ENCODE peak calls at places on chromosomes 1 and 21, in nine cellular contexts. B is IMR-90; S is heart left ventricle; D is uterus; C is psoas muscle; G is pancreas; H is effector memory CD4-positive, alpha-beta T cell; W is left ventricle myocardium inferior; O is HCT116. F is an unnamed sample.

GRCh38 chr1:235558783-235559182 is 54.5 kb upstream of the B3GALNT2 start:
- DNase-seq in B (no peak), S (no peak), D (no peak), C (no peak), G (no peak), H (no peak), W (no peak), O (no peak), F (no peak)

GRCh38 chr1:194056169-194056568 is 869.8 kb upstream of the B3GALT2 start:
- DNase-seq in B (no peak), S (no peak), D (no peak), C (no peak), G (no peak), H (no peak), W (no peak), O (no peak), F (no peak)

GRCh38 chr21:45224189-45224938 is 63.3 kb downstream of the POFUT2 start:
- DNase-seq in B (peak; percentile 52), S (no peak), D (no peak), C (no peak), G (peak; percentile 41), H (peak; percentile 63), W (no peak), O (no peak), F (no peak)

GRCh38 chr1:7705048-7705907 is 65.8 kb upstream of the VAMP3 start:
- DNase-seq in B (no peak), S (peak; percentile 45), D (peak; percentile 46), C (peak; percentile 53), G (peak; percentile 41), H (peak; percentile 41), W (peak; percentile 57), O (no peak), F (no peak)

GRCh38 chr1:147169171-147169570 is 3.1 kb downstream of the PRKAB2 start:
- DNase-seq in B (no peak), S (no peak), D (no peak), C (no peak), G (no peak), H (no peak), W (no peak), O (no peak), F (no peak)

GRCh38 chr1:172163479-172164215 is 256.8 kb upstream of the C1orf105 start:
- DNase-seq in B (peak; percentile 52), S (no peak), D (no peak), C (no peak), G (no peak), H (no peak), W (no peak), O (no peak), F (no peak)

GRCh38 chr1:18646776-18647410 is 16.2 kb downstream of the PAX7 start:
- DNase-seq in B (no peak), S (no peak), D (no peak), C (no peak), G (no peak), H (no peak), W (no peak), O (no peak), F (no peak)

GRCh38 chr1:84969489-84970250 is 27.2 kb downstream of the MCOLN2 start:
- DNase-seq in B (no peak), S (no peak), D (no peak), C (no peak), G (no peak), H (no peak), W (no peak), O (no peak), F (no peak)

GRCh38 chr1:39412079-39412478 is 79.4 kb upstream of the BMP8A start:
- DNase-seq in B (no peak), S (no peak), D (no peak), C (no peak), G (no peak), H (no peak), W (no peak), O (no peak), F (no peak)

GRCh38 chr1:39410915-39411436 is 80.5 kb upstream of the BMP8A start:
- DNase-seq in B (peak; percentile 94), S (peak; percentile 86), D (peak; percentile 86), C (peak; percentile 82), G (peak; percentile 84), H (peak; percentile 4), W (peak; percentile 84), O (no peak), F (peak; percentile 75)

GRCh38 chr1:39412892-39413291 is 78.5 kb upstream of the BMP8A start:
- DNase-seq in B (no peak), S (no peak), D (no peak), C (no peak), G (no peak), H (no peak), W (no peak), O (no peak), F (no peak)

GRCh38 chr1:39409055-39409816 is 82.2 kb upstream of the BMP8A start:
- DNase-seq in B (peak; percentile 75), S (peak; percentile 64), D (peak; percentile 58), C (peak; percentile 37), G (no peak), H (no peak), W (peak; percentile 57), O (no peak), F (peak; percentile 56)

GRCh38 chr1:39411526-39411925 is 79.9 kb upstream of the BMP8A start:
- DNase-seq in B (peak; percentile 71), S (no peak), D (no peak), C (no peak), G (no peak), H (no peak), W (no peak), O (no peak), F (no peak)
- H3K4me1 ChIP-seq in B (peaks cover 38% of the 10 kb centered on the region), S (peaks cover 80% of the 10 kb centered on the region), D (peaks cover 28% of the 10 kb centered on the region), C (peaks cover 67% of the 10 kb centered on the region), G (peaks cover 50% of the 10 kb centered on the region), H (peaks cover 17% of the 10 kb centered on the region), W (peaks cover 91% of the 10 kb centered on the region), O (peaks cover 27% of the 10 kb centered on the region), F (peaks cover 15% of the 10 kb centered on the region)

DNA sequence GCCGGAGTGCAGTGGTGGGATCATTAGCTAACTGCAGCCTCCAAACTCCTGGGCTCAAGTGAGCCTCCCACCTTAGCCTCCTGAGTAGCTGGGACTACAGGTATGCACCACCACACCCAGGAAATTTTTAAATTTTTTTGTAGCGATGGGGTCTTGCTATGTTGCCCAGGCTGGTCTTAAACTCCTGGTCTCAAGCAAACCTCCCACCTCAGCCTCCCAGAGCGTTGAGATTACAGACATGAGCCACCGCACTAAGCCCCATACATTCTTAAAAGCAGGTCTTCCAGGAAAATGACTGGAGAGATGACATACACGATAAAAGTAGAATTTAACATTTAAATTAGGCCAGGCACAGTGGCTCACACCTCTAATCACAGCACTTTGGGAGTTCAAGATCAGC is 13.4 kb downstream of the MTFR1L start:
- DNase-seq in B (no peak), S (no peak), D (no peak), C (no peak), G (no peak), H (no peak), W (no peak), O (no peak), F (no peak)
- H3K36me3 ChIP-seq in B (peaks cover 44% of the 10 kb centered on the region), S (peaks cover 61% of the 10 kb centered on the region), D (no peaks in the 10 kb centered on the region), C (peaks cover 27% of the 10 kb centered on the region), G (peaks cover 4% of the 10 kb centered on the region), H (peaks cover 46% of the 10 kb centered on the region), W (peaks cover 61% of the 10 kb centered on the region), O (peaks cover 50% of the 10 kb centered on the region), F (peaks cover 8% of the 10 kb centered on the region)

GRCh38 chr1:245652660-245653427 is 498.1 kb downstream of the KIF26B start:
- DNase-seq in B (no peak), S (no peak), D (no peak), C (no peak), G (no peak), H (no peak), W (no peak), O (no peak), F (no peak)

GRCh38 chr1:245645406-245645805 is 490.6 kb downstream of the KIF26B start:
- DNase-seq in B (no peak), S (no peak), D (no peak), C (no peak), G (no peak), H (no peak), W (no peak), O (no peak), F (no peak)

GRCh38 chr1:245645894-245646293 is 491.1 kb downstream of the KIF26B start:
- DNase-seq in B (no peak), S (no peak), D (no peak), C (no peak), G (no peak), H (no peak), W (no peak), O (no peak), F (no peak)

GRCh38 chr1:245650441-245650840 is 495.7 kb downstream of the KIF26B start:
- DNase-seq in B (no peak), S (no peak), D (no peak), C (no peak), G (no peak), H (no peak), W (no peak), O (no peak), F (no peak)

DNA sequence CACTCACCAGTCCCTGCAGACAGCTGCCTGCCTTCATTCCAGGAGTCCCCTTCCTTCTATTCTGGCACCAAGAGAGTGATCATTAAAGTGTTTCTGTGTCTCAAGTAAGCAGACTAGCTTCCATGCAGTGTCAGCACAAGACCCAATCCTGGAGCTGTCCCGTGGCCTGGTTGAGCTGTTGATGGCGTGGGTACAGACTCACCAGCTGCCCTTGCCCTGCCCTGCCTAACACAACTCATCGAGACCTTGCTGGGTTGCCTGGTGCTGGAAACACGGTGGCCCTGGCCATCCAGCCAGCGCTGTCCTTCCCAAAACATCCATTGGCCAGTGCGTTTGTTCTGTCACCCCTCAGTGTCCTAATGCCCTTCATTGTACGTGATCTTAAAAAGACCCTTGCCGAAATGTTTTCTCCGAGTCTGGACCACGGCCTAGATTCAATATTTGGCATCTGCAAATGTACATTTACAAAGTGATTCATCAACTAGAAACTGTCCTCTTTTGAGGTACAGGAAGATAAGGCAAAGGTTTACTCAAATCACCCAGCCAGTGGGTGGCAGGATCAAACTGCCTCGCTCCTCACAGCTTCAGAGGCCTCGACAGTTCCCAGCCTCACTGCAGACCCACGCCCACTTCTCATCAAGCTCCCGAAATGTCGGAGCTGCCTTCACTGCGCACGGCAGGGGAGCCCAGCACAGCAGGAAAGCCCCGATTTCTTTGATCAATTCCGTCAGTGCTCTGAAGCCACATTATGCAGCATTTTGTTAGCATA is 494.1 kb downstream of the KIF26B start:
- DNase-seq in B (no peak), S (no peak), D (no peak), C (no peak), G (no peak), H (no peak), W (no peak), O (no peak), F (no peak)
- H3K4me1 ChIP-seq in B (no peaks in the 10 kb centered on the region), S (no peaks in the 10 kb centered on the region), D (no peaks in the 10 kb centered on the region), C (no peaks in the 10 kb centered on the region), G (no peaks in the 10 kb centered on the region), H (no peaks in the 10 kb centered on the region), W (no peaks in the 10 kb centered on the region), O (no peaks in the 10 kb centered on the region), F (no peaks in the 10 kb centered on the region)

GRCh38 chr1:167665469-167665868 is 35.4 kb downstream of the RCSD1 start:
- DNase-seq in B (no peak), S (no peak), D (no peak), C (no peak), G (no peak), H (no peak), W (no peak), O (no peak), F (no peak)

GRCh38 chr1:167669209-167670139 is 39.4 kb downstream of the RCSD1 start:
- DNase-seq in B (no peak), S (no peak), D (no peak), C (peak; percentile 46), G (no peak), H (no peak), W (no peak), O (no peak), F (no peak)

GRCh38 chr1:167667536-167667935 is 37.5 kb downstream of the RCSD1 start:
- DNase-seq in B (no peak), S (no peak), D (no peak), C (no peak), G (no peak), H (no peak), W (no peak), O (no peak), F (no peak)

GRCh38 chr1:167668108-167668507 is 38.1 kb downstream of the RCSD1 start:
- DNase-seq in B (no peak), S (no peak), D (no peak), C (no peak), G (no peak), H (no peak), W (no peak), O (no peak), F (no peak)

GRCh38 chr1:167666416-167666815 is 36.4 kb downstream of the RCSD1 start:
- DNase-seq in B (peak; percentile 45), S (peak; percentile 63), D (no peak), C (no peak), G (no peak), H (no peak), W (no peak), O (no peak), F (no peak)
- H3K36me3 ChIP-seq in B (no peaks in the 10 kb centered on the region), S (no peaks in the 10 kb centered on the region), D (no peaks in the 10 kb centered on the region), C (no peaks in the 10 kb centered on the region), G (no peaks in the 10 kb centered on the region), H (peaks cover 43% of the 10 kb centered on the region), W (no peaks in the 10 kb centered on the region), O (no peaks in the 10 kb centered on the region), F (no peaks in the 10 kb centered on the region)

F was measured in breast epithelium.